ENCODE peak calls at places on chromosomes 11 and 22, in six cellular contexts. R, A, U, N, L and G are unnamed samples.

GRCh38 chr11:70928854-70929598 is 323.4 kb downstream of the SHANK2 start:
- DNase-seq in R (no peak), A (no peak), U (no peak), N (no peak), L (no peak), G (no peak)

GRCh38 chr11:94938399-94939055 is 34.8 kb downstream of the CWC15 start:
- DNase-seq in R (no peak), A (no peak), U (no peak), N (no peak), L (no peak), G (peak; percentile 92)

GRCh38 chr11:3055881-3056280 is 1.3 kb downstream of the CARS1 start:
- DNase-seq in R (no peak), A (no peak), U (peak; percentile 1), N (no peak), L (no peak), G (no peak)

GRCh38 chr11:85758026-85758425 is 52.9 kb downstream of the SYTL2 start:
- DNase-seq in R (no peak), A (no peak), U (no peak), N (no peak), L (no peak), G (no peak)

GRCh38 chr11:46490576-46491100 is 99.1 kb upstream of the CHRM4 start:
- DNase-seq in R (no peak), A (no peak), U (no peak), N (no peak), L (no peak), G (peak; percentile 46)

GRCh38 chr11:71502871-71503435 is 24.1 kb upstream of the KRTAP5-7 start:
- DNase-seq in R (no peak), A (no peak), U (no peak), N (no peak), L (no peak), G (no peak)

GRCh38 chr22:39348909-39349505 is 784 bp upstream of the SYNGR1 start:
- DNase-seq in R (no peak), A (no peak), U (no peak), N (no peak), L (no peak), G (no peak)

GRCh38 chr11:28228196-28228595 is 120.0 kb downstream of the METTL15 start:
- DNase-seq in R (no peak), A (no peak), U (no peak), N (no peak), L (no peak), G (peak; percentile 68)

GRCh38 chr11:101010899-101011298 is 118.7 kb downstream of the PGR start:
- DNase-seq in R (no peak), A (no peak), U (no peak), N (peak; percentile 21), L (no peak), G (no peak)

GRCh38 chr11:34863048-34863447 is 53.1 kb downstream of the APIP start:
- DNase-seq in R (no peak), A (no peak), U (no peak), N (no peak), L (no peak), G (no peak)

GRCh38 chr11:13229675-13230359 is 47.8 kb upstream of the BMAL1 start:
- DNase-seq in R (no peak), A (no peak), U (no peak), N (no peak), L (no peak), G (no peak)

GRCh38 chr22:42376721-42377177 is 55.5 kb downstream of the NFAM1 start:
- DNase-seq in R (no peak), A (no peak), U (peak; percentile 32), N (no peak), L (no peak), G (peak; percentile 19)

GRCh38 chr11:134252539-134253188 is 488 bp downstream of the THYN1 start:
- DNase-seq in R (no peak), A (no peak), U (no peak), N (no peak), L (no peak), G (peak; percentile 57)

GRCh38 chr22:46902436-46902835 is 140.0 kb downstream of the TBC1D22A start:
- DNase-seq in R (no peak), A (no peak), U (no peak), N (no peak), L (no peak), G (no peak)

DNA sequence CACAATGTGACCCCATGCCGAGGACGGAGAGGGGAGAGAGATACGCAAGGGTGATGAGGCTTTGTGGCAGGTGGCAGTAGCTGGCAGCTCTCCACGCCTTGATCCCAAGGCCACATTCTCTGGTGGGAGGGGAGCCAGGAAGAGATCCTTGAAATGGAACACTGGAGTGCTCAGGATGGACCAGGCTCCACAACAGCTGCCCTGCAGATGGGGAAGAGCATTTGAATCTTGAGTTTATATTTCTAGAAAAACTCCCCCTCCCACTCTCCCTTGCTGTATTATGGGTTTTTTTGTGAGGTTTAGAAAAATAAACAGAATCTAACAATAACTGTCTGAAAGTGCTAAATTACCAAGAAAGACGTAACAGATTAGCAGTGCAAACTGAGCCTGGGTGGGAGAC is 61.6 kb upstream of the CDON start:
- DNase-seq in R (no peak), A (no peak), U (no peak), N (no peak), L (no peak), G (peak; percentile 15)
- H3K27ac ChIP-seq in R (no peak overlapping the region), A (no peak overlapping the region), U (no peak overlapping the region), N (no peak overlapping the region), L (no peak overlapping the region), G (no peak overlapping the region)

DNA sequence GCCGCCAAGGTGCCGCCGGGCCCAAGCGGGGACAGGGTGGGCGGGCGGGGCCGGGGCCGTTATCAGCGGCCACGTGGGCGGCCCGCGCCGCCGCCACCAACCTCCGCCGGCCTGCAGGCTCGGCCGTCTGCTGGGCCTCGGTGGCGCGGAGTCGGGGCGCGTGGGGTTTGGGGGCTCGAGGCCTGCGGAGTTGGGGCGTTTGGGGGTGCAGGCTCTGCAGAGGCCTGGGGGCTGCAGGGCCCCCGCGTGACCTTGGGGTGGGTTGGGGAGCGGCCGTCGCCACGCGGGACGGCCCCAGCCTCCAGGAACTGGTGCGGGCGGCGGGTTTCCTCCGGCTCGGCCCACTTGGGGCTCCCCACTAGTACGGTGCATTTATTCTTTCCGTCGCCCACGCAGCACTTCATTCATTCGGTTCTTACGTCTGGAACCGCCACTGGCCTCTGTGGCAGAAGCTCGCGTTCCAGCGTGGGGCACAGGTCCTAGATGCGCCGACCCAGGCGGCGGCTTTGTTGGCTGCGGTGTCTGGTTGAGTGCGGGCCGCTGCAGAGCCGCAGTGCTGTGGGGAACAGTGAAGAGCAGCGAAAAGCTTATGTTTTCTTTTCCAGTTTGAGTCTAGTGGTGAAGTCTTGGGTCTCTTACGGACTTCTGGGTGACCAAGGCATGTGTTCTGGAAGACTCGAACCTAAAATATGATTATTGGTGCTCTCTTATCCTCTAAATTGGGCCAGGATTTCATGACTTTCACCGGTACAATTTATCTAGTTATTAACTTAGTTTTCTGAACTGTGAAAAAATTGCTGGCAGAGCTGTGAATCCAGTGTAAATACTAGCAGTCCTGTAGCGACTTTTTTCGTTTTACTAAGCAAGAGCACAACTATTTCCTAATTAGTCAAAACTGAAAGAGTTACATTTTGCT is 888 bp upstream of the TRMT2A start:
- DNase-seq in R (no peak), A (no peak), U (peak; percentile 98), N (no peak), L (no peak), G (peak; percentile 25)
- TF ChIP-seq POLR2A in R (no peak), A (peak; percentile 58), U (peak; percentile 73), N (peak; percentile 57), L (peak; percentile 76), G (no peak)

GRCh38 chr11:1055109-1055703 is 18.7 kb upstream of the MUC6 start:
- DNase-seq in R (no peak), A (no peak), U (no peak), N (no peak), L (no peak), G (no peak)

GRCh38 chr11:1052133-1053011 is 15.9 kb upstream of the MUC6 start:
- DNase-seq in R (no peak), A (no peak), U (no peak), N (no peak), L (no peak), G (no peak)

GRCh38 chr11:1054143-1055108 is 17.9 kb upstream of the MUC6 start:
- DNase-seq in R (peak; percentile 64), A (no peak), U (no peak), N (no peak), L (no peak), G (no peak)

GRCh38 chr11:1051356-1052132 is 15.0 kb upstream of the MUC6 start:
- DNase-seq in R (no peak), A (no peak), U (no peak), N (no peak), L (no peak), G (no peak)

DNA sequence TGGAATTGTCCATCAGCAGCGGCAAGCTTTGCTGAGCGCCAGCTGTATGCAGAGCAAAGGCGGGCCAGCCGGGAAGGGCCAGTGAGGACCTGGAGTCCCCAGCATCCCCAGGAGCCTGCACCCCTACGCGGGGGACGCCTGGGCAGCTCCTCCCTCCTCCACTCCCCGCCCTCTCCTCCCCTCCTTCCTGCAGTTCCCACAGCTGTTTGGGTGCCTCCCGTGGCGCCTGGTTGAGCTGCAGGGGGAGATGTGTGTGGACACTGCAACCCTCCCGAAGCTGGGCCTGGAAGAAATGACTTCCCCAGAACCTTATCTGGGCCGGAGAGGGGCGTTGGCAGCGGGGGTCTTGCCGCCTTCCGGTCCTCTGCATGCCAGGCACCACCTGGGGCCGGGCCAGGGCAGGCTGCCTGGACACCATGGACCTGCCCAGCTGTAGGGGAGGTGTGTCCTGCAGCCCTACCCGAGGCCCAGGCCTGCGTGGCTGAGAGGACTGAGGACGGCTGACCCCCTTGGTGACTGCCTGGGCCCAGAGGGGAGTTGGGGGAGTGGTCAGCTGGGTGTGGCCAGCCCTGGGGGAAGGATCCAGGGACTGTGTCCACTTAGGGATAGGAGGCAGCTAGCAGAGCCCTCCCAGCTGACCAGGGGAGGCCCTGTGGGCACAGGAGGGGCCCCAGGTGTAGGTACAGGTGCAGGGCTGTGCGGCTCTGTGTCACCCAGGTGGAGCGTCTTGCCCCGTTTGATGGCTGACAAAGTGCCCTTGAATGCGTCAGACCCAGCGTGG is 16.8 kb upstream of the MUC6 start:
- DNase-seq in R (no peak), A (no peak), U (peak; percentile 50), N (no peak), L (no peak), G (no peak)
- TF ChIP-seq RFX5 in R (no peak), A (no peak), U (no peak), N (no peak), L (no peak), G (no peak)

GRCh38 chr11:79237676-79238075 is 203.2 kb downstream of the TENM4 start:
- DNase-seq in R (no peak), A (no peak), U (no peak), N (no peak), L (no peak), G (peak; percentile 96)

GRCh38 chr11:79237111-79237510 is 203.7 kb downstream of the TENM4 start:
- DNase-seq in R (no peak), A (no peak), U (no peak), N (no peak), L (no peak), G (no peak)

GRCh38 chr11:79232346-79232745 is 208.5 kb downstream of the TENM4 start:
- DNase-seq in R (no peak), A (no peak), U (no peak), N (no peak), L (no peak), G (no peak)

GRCh38 chr11:79235696-79236095 is 205.1 kb downstream of the TENM4 start:
- DNase-seq in R (no peak), A (no peak), U (no peak), N (no peak), L (no peak), G (no peak)

DNA sequence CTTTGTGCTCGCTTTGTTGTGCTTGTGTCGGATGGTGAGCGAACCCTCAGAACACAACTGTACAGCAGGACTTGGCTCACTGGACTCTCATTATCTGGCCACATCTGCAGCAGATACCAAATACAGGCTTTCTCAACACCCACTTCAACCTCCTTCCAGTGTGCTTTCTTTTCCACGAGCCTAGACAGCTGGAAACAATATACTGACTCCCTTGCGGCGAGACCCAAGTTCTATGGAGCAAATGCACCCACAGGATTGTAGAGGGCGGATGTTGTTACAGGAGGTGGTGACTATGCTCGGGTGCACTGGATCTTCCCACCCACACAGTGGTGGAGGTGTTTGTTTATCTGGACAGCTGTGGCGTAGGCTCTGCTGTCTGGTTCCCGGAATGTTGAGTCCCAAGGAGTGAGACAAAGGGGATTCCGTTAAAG is 204.3 kb downstream of the TENM4 start:
- DNase-seq in R (no peak), A (no peak), U (no peak), N (no peak), L (no peak), G (peak; percentile 99)
- H3K27ac ChIP-seq in R (no peak overlapping the region), A (no peak overlapping the region), U (no peak overlapping the region), N (no peak overlapping the region), L (no peak overlapping the region), G (peak overlapping the region; percentile 54)